ENCODE peak calls at places on chromosomes 2 and 18, in ten cellular contexts. Q, T, B, G, N, I, D, M, Z and V are unnamed samples. For H3K9me2, the result is how much of the 10 kb centered on the place peaks cover.

GRCh38 chr2:219177594-219178376 is at the start of gene RETREG2:
- DNase-seq in Q (peak), T (peak), B (peak), G (peak), N (peak), I (peak), D (peak), M (peak), Z (peak), V (peak)

GRCh38 chr2:222052934-222053367 is 245.8 kb downstream of the PAX3 start:
- DNase-seq in Q (no peak), T (peak), B (no peak), G (no peak), N (peak), I (no peak), D (peak), M (no peak), Z (no peak), V (no peak)

GRCh38 chr18:35130236-35130635 is 89.0 kb downstream of the MAPRE2 start:
- DNase-seq in Q (no peak), T (no peak), B (no peak), G (no peak), N (no peak), I (no peak), D (no peak), M (no peak), Z (no peak), V (peak)

GRCh38 chr2:20855456-20855855 is 32.6 kb upstream of the LDAH start:
- DNase-seq in Q (no peak), T (no peak), B (no peak), G (no peak), N (no peak), I (no peak), D (no peak), M (no peak), Z (no peak), V (no peak)

GRCh38 chr18:11607897-11608296 is 1.5 kb upstream of the SLC35G4 start:
- DNase-seq in Q (peak), T (no peak), B (no peak), G (peak), N (no peak), I (no peak), D (no peak), M (no peak), Z (no peak), V (no peak)

GRCh38 chr2:225017098-225017685 is 25.1 kb downstream of the DOCK10 start:
- DNase-seq in Q (no peak), T (no peak), B (no peak), G (no peak), N (no peak), I (no peak), D (no peak), M (no peak), Z (no peak), V (no peak)

GRCh38 chr18:6628189-6628588 is 101.3 kb upstream of the ARHGAP28 start:
- DNase-seq in Q (no peak), T (no peak), B (no peak), G (no peak), N (no peak), I (no peak), D (no peak), M (no peak), Z (no peak), V (no peak)

GRCh38 chr2:18209934-18210639 is 331.6 kb downstream of the KCNS3 start:
- DNase-seq in Q (no peak), T (no peak), B (no peak), G (peak), N (peak), I (no peak), D (no peak), M (no peak), Z (peak), V (no peak)

GRCh38 chr18:33837191-33837590 is 259.2 kb downstream of the ASXL3 start:
- DNase-seq in Q (no peak), T (no peak), B (no peak), G (no peak), N (no peak), I (no peak), D (peak), M (no peak), Z (no peak), V (no peak)

GRCh38 chr2:205161156-205161555 is 521.1 kb upstream of the NRP2 start:
- DNase-seq in Q (no peak), T (no peak), B (no peak), G (peak), N (no peak), I (peak), D (no peak), M (no peak), Z (no peak), V (no peak)

GRCh38 chr18:24544141-24544498 is 83.7 kb downstream of the HRH4 start:
- DNase-seq in Q (peak), T (peak), B (peak), G (peak), N (peak), I (peak), D (peak), M (peak), Z (no peak), V (peak)

GRCh38 chr2:43133708-43134570 is 92.5 kb downstream of the ZFP36L2 start:
- DNase-seq in Q (no peak), T (no peak), B (peak), G (no peak), N (no peak), I (peak), D (no peak), M (peak), Z (peak), V (no peak)

GRCh38 chr2:203934006-203934632 is 2.4 kb upstream of the ICOS start:
- DNase-seq in Q (no peak), T (no peak), B (no peak), G (peak), N (no peak), I (no peak), D (no peak), M (no peak), Z (no peak), V (no peak)

GRCh38 chr2:74778381-74779371 is 55.3 kb upstream of the HK2 start:
- DNase-seq in Q (no peak), T (no peak), B (no peak), G (peak), N (no peak), I (no peak), D (peak), M (peak), Z (no peak), V (no peak)
- H3K9me2 ChIP-seq in Q (under half), T (under half), B (under half), G (under half), N (under half), I (under half), D (under half), M (under half), Z (under half), V (under half)

DNA sequence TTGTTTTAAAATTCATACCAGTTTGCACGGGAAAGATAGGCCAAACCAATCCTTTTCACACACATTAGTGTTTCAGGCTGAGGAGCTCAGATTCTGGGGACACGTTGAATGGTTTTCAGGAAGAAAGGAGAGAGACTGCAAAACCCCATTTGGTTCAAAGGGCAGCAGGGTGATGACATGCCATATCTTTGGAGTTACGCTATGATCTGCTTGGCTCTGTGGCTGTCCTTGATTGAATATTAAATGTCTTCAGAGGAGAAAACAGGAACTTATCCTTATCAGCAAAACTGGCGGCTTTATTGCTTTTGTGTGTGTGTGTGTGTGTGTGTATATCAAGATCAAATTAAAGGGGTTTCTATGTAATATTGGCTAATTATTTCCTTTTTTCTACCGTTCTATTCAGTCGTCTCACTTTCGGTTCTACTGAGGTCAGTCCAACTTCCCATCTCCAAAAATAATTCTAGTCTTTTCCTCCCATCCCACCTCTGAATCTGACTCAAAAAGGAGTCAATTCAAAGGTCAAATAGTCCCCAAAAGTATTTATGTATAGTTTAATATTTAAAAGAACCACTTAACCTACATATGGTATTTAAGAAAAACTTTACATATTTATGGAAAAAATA is 292.9 kb upstream of the CCDC68 start:
- DNase-seq in Q (no peak), T (no peak), B (no peak), G (peak), N (no peak), I (no peak), D (peak), M (no peak), Z (no peak), V (no peak)
- H3K9me2 ChIP-seq in Q (under half), T (under half), B (under half), G (under half), N (under half), I (under half), D (under half), M (under half), Z (under half), V (under half)

DNA sequence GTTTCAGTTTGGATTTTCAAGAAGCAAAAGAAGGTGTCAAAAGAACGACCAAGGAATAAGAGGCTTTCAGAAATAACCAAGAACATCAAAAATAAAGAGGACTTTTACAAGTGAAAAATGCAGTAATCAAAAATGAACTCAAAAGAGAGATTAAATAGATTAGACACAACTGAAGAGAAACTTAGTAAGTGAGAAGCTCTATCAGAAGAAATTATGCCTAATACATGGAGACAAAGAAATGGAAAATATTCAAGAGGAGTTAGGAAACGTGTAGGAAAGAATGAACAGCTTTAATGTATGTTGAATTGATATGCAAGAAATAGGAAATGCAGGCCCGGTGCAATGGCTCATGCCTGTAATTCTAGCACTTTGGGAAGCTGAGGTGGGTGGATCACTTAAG is 145.8 kb downstream of the ACOXL start:
- DNase-seq in Q (no peak), T (no peak), B (no peak), G (no peak), N (no peak), I (no peak), D (no peak), M (no peak), Z (no peak), V (no peak)
- H3K9me2 ChIP-seq in Q (under half), T (under half), B (under half), G (under half), N (under half), I (under half), D (under half), M (under half), Z (under half), V (under half)

DNA sequence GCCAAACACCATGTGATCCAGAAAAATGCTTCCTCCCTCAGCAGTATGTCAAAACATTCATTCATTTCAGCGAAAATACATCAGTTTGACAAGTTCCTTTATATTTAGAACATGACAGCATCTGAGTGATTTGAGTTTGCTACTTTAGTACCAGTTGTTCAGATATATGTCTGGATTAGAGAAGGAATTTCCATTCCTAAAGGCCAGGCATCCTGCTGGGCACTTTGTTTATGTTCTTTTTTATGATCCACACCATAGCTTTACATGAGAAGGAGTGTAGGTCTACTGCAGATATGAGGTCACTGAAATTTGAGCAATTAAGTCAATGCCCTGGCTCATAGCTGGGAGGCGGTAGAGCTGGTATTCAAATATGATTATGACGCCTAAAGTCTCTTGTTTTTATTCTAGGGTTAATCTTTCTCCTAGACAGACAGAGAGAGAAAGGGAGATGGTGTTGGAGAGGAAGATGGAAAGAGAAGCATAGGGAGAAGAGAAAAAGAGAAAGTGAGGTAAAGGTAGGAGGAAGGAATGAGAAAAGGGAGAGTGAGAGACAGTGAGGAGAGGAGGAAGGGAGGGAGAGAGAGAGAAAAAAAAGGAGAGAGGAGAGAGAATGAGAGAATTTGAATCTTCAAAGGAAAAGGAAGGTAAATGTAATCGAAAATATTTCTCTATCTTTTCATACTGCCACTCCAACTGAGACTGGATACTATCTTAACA is 839.5 kb upstream of the FANCL start:
- DNase-seq in Q (no peak), T (no peak), B (no peak), G (no peak), N (no peak), I (no peak), D (no peak), M (no peak), Z (no peak), V (no peak)
- H3K9me2 ChIP-seq in Q (under half), T (under half), B (under half), G (under half), N (under half), I (under half), D (under half), M (under half), Z (under half), V (under half)

GRCh38 chr18:50727721-50728470 is 91.9 kb downstream of the MRO start:
- DNase-seq in Q (peak), T (no peak), B (no peak), G (no peak), N (no peak), I (no peak), D (no peak), M (peak), Z (no peak), V (no peak)

GRCh38 chr18:50724631-50725235 is 95.1 kb downstream of the MRO start:
- DNase-seq in Q (no peak), T (no peak), B (no peak), G (no peak), N (no peak), I (no peak), D (no peak), M (no peak), Z (no peak), V (no peak)

GRCh38 chr18:50729986-50730385 is 89.8 kb downstream of the MRO start:
- DNase-seq in Q (no peak), T (no peak), B (no peak), G (no peak), N (no peak), I (no peak), D (no peak), M (no peak), Z (no peak), V (no peak)

GRCh38 chr18:50726960-50727589 is 92.7 kb downstream of the MRO start:
- DNase-seq in Q (no peak), T (no peak), B (no peak), G (no peak), N (no peak), I (no peak), D (no peak), M (no peak), Z (no peak), V (no peak)

DNA sequence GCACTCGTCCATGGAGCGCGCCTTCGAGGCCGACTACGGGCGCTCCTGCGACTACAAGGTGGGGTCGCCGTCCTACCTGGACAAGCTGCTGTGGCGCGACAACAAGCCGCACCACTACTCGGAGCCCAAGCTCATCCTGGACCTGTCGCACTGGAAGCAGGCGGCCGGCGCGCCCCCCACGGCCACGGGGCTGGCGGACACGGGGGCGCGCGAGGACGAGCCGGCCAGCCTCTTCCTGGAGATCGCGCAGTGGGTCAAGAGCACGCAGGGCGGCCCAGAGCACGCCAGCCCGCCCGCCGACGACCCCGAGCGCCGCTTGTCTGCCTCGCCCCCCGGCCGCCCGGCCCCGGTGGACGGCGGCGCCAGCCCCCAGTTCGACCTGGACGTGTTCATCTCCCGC is 90.5 kb downstream of the MRO start:
- DNase-seq in Q (no peak), T (no peak), B (no peak), G (no peak), N (no peak), I (no peak), D (no peak), M (no peak), Z (no peak), V (no peak)
- H3K9me2 ChIP-seq in Q (under half), T (under half), B (under half), G (under half), N (under half), I (under half), D (under half), M (under half), Z (under half), V (under half)

GRCh38 chr18:59268722-59269562 is 4.3 kb downstream of the RAX start:
- DNase-seq in Q (peak), T (no peak), B (no peak), G (peak), N (peak), I (peak), D (peak), M (peak), Z (no peak), V (no peak)

GRCh38 chr18:59269563-59270214 is 3.6 kb downstream of the RAX start:
- DNase-seq in Q (no peak), T (no peak), B (no peak), G (no peak), N (no peak), I (no peak), D (no peak), M (no peak), Z (no peak), V (no peak)

GRCh38 chr18:59266876-59267510 is 6.3 kb downstream of the RAX start:
- DNase-seq in Q (no peak), T (no peak), B (no peak), G (no peak), N (no peak), I (no peak), D (peak), M (no peak), Z (no peak), V (no peak)

GRCh38 chr18:59267511-59268126 is 5.6 kb downstream of the RAX start:
- DNase-seq in Q (no peak), T (no peak), B (no peak), G (peak), N (no peak), I (no peak), D (peak), M (peak), Z (no peak), V (no peak)

DNA sequence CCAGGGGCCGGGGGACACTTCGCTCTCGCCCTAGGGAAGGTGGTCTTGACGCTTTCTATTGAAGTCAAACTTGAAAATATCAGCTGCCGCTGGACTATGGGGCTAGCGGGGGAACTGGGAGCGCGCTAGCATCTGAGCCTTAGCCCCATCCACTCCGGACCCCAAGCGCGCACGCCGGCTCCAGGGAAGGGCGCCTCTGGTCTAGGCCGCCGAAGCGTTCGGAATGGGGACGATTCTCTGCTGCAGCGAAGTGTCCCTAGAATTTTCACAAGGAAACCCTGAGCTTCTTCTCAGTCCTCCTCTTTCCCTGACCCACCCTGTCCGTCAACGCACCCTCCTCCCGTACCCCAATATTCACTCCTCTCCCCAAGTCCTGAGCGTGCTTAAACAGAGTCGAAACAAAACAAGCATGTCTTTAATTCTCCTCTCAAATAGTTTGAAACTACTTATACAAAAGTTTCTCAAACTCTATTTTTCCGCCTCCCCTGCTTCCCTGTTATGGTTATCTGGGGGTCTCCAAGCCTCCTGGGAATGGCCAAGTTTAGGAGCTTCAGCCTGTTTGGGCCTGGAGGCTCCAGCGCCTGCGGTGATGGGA is 5.0 kb downstream of the RAX start:
- DNase-seq in Q (no peak), T (no peak), B (no peak), G (no peak), N (no peak), I (no peak), D (peak), M (peak), Z (no peak), V (no peak)
- H3K9me2 ChIP-seq in Q (under half), T (under half), B (under half), G (under half), N (under half), I (under half), D (under half), M (under half), Z (under half), V (under half)

DNA sequence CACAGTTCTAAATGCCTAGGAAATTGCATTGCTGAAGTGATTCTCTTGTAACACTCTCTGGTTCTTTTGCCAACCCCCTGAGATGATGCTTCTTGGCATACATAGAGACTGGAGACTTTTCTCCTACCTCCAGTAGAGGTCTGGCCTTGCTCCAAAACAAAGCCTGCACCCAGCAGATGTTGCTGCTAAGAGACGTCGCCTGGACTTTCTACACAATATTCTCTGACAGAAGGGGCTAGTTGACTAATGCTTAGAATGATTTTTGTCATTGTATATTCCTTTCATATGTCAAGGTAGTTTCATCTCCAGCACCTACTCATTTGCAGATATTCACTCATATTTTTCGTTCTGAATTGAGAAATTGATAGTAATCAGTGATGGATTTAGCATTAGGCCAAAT is 24.6 kb downstream of the SOWAHC start:
- DNase-seq in Q (no peak), T (no peak), B (no peak), G (peak), N (no peak), I (no peak), D (no peak), M (no peak), Z (no peak), V (no peak)
- H3K9me2 ChIP-seq in Q (under half), T (under half), B (under half), G (under half), N (under half), I (under half), D (under half), M (under half), Z (under half), V (under half)